ENCODE peak calls at places on chromosomes 5 and 9, in seven cellular contexts. One of them, this sample, is unnamed. For H3K4me1, the result is how much of the 10 kb centered on the place peaks cover.

GRCh38 chr5:168472329-168472728 is 13.9 kb upstream of the RARS1 start:
- DNase-seq in body of pancreas: peak
- DNase-seq in mesendoderm: peak
- DNase-seq in ovary: no peak
- DNase-seq in neuronal stem cell: no peak
- DNase-seq in suprapubic skin: no peak
- DNase-seq in esophagus squamous epithelium: no peak
- DNase-seq in this sample: no peak

GRCh38 chr9:137141050-137141810 is 2.3 kb downstream of the GRIN1 start:
- DNase-seq in body of pancreas: no peak
- DNase-seq in mesendoderm: no peak
- DNase-seq in ovary: no peak
- DNase-seq in neuronal stem cell: no peak
- DNase-seq in suprapubic skin: no peak
- DNase-seq in esophagus squamous epithelium: no peak
- DNase-seq in this sample: no peak

GRCh38 chr9:111253742-111254437 is 76.1 kb downstream of the OR2K2 start:
- DNase-seq in body of pancreas: peak
- DNase-seq in mesendoderm: no peak
- DNase-seq in ovary: no peak
- DNase-seq in neuronal stem cell: no peak
- DNase-seq in suprapubic skin: no peak
- DNase-seq in esophagus squamous epithelium: no peak
- DNase-seq in this sample: no peak

GRCh38 chr5:111299831-111300432 is 75.7 kb downstream of the CAMK4 start:
- DNase-seq in body of pancreas: no peak
- DNase-seq in mesendoderm: no peak
- DNase-seq in ovary: no peak
- DNase-seq in neuronal stem cell: no peak
- DNase-seq in suprapubic skin: no peak
- DNase-seq in esophagus squamous epithelium: no peak
- DNase-seq in this sample: no peak

GRCh38 chr5:78953092-78953800 is 31.9 kb downstream of the ARSB start:
- DNase-seq in body of pancreas: no peak
- DNase-seq in mesendoderm: no peak
- DNase-seq in ovary: no peak
- DNase-seq in neuronal stem cell: no peak
- DNase-seq in suprapubic skin: no peak
- DNase-seq in esophagus squamous epithelium: no peak
- DNase-seq in this sample: no peak

GRCh38 chr9:126203313-126203712 is 123.3 kb upstream of the MVB12B start:
- DNase-seq in body of pancreas: no peak
- DNase-seq in mesendoderm: peak
- DNase-seq in ovary: no peak
- DNase-seq in neuronal stem cell: no peak
- DNase-seq in suprapubic skin: no peak
- DNase-seq in esophagus squamous epithelium: no peak
- DNase-seq in this sample: no peak

GRCh38 chr9:89295400-89295799 is 15.6 kb upstream of the CKS2 start:
- DNase-seq in body of pancreas: no peak
- DNase-seq in mesendoderm: peak
- DNase-seq in ovary: no peak
- DNase-seq in neuronal stem cell: no peak
- DNase-seq in suprapubic skin: no peak
- DNase-seq in esophagus squamous epithelium: no peak
- DNase-seq in this sample: no peak

GRCh38 chr5:136030252-136030651 is 1.5 kb downstream of the TGFBI start:
- DNase-seq in body of pancreas: no peak
- DNase-seq in mesendoderm: no peak
- DNase-seq in ovary: no peak
- DNase-seq in neuronal stem cell: no peak
- DNase-seq in suprapubic skin: no peak
- DNase-seq in esophagus squamous epithelium: no peak
- DNase-seq in this sample: no peak

GRCh38 chr5:87156631-87157030 is 111.1 kb upstream of the RASA1 start:
- DNase-seq in body of pancreas: no peak
- DNase-seq in mesendoderm: no peak
- DNase-seq in ovary: no peak
- DNase-seq in neuronal stem cell: no peak
- DNase-seq in suprapubic skin: no peak
- DNase-seq in esophagus squamous epithelium: no peak
- DNase-seq in this sample: no peak

GRCh38 chr5:109688647-109688998 is 1.1 kb upstream of the MAN2A1 start:
- DNase-seq in body of pancreas: peak
- DNase-seq in mesendoderm: peak
- DNase-seq in ovary: no peak
- DNase-seq in neuronal stem cell: no peak
- DNase-seq in suprapubic skin: no peak
- DNase-seq in esophagus squamous epithelium: no peak
- DNase-seq in this sample: peak

GRCh38 chr5:116388564-116389258 is 185.9 kb downstream of the SEMA6A start:
- DNase-seq in body of pancreas: no peak
- DNase-seq in mesendoderm: peak
- DNase-seq in ovary: no peak
- DNase-seq in neuronal stem cell: no peak
- DNase-seq in suprapubic skin: no peak
- DNase-seq in esophagus squamous epithelium: no peak
- DNase-seq in this sample: no peak

GRCh38 chr5:126615286-126615685 is 14.5 kb downstream of the PHAX start:
- DNase-seq in body of pancreas: no peak
- DNase-seq in mesendoderm: no peak
- DNase-seq in ovary: no peak
- DNase-seq in neuronal stem cell: no peak
- DNase-seq in suprapubic skin: no peak
- DNase-seq in esophagus squamous epithelium: no peak
- DNase-seq in this sample: no peak

GRCh38 chr5:88923623-88924619 is 40.9 kb upstream of the MEF2C start:
- DNase-seq in body of pancreas: no peak
- DNase-seq in mesendoderm: no peak
- DNase-seq in ovary: no peak
- DNase-seq in neuronal stem cell: no peak
- DNase-seq in suprapubic skin: no peak
- DNase-seq in esophagus squamous epithelium: no peak
- DNase-seq in this sample: no peak

GRCh38 chr5:156759156-156759555 is 90.9 kb upstream of the PPP1R2B start:
- DNase-seq in body of pancreas: no peak
- DNase-seq in mesendoderm: no peak
- DNase-seq in ovary: no peak
- DNase-seq in neuronal stem cell: no peak
- DNase-seq in suprapubic skin: no peak
- DNase-seq in esophagus squamous epithelium: no peak
- DNase-seq in this sample: no peak

GRCh38 chr5:68087866-68088265 is 127.7 kb upstream of the PIK3R1 start:
- DNase-seq in body of pancreas: no peak
- DNase-seq in mesendoderm: no peak
- DNase-seq in ovary: peak
- DNase-seq in neuronal stem cell: no peak
- DNase-seq in suprapubic skin: no peak
- DNase-seq in esophagus squamous epithelium: no peak
- DNase-seq in this sample: no peak

GRCh38 chr9:137031904-137032639 is at the start of gene FUT7:
- DNase-seq in body of pancreas: no peak
- DNase-seq in mesendoderm: no peak
- DNase-seq in ovary: no peak
- DNase-seq in neuronal stem cell: no peak
- DNase-seq in suprapubic skin: no peak
- DNase-seq in esophagus squamous epithelium: no peak
- DNase-seq in this sample: peak

GRCh38 chr5:167096816-167097215 is 1194.6 kb upstream of the WWC1 start:
- DNase-seq in body of pancreas: no peak
- DNase-seq in mesendoderm: no peak
- DNase-seq in ovary: no peak
- DNase-seq in neuronal stem cell: no peak
- DNase-seq in suprapubic skin: no peak
- DNase-seq in esophagus squamous epithelium: no peak
- DNase-seq in this sample: no peak

DNA sequence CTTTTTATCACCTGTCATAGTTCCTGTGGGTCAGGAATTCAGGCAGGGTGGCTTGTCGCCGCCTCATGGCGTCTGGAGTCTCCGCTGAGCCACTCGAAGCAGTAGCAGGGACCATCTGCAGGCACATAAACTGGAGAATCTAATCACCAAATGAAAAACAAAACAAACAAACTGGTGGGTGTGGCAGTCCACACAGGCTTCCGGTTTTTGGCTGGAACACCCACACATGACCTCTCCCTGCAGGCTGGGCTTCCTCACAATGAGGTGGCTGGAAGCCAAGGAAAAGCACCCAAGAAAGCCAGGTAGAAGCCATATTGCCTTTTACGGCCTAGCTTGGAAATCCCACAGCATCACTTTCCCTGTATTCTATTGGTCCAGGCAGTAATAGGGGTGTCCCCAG is 197.0 kb downstream of the SYK start:
- DNase-seq in body of pancreas: no peak
- DNase-seq in mesendoderm: peak
- DNase-seq in ovary: no peak
- DNase-seq in neuronal stem cell: no peak
- DNase-seq in suprapubic skin: no peak
- DNase-seq in esophagus squamous epithelium: no peak
- DNase-seq in this sample: no peak
- H3K27ac ChIP-seq in body of pancreas: no peak
- H3K27ac ChIP-seq in mesendoderm: no peak
- H3K27ac ChIP-seq in ovary: no peak
- H3K27ac ChIP-seq in neuronal stem cell: no peak
- H3K27ac ChIP-seq in suprapubic skin: no peak
- H3K27ac ChIP-seq in esophagus squamous epithelium: no peak
- H3K27ac ChIP-seq in this sample: no peak

GRCh38 chr9:80976417-80976816 is 712.9 kb downstream of the TLE1 start:
- DNase-seq in body of pancreas: no peak
- DNase-seq in mesendoderm: no peak
- DNase-seq in ovary: no peak
- DNase-seq in neuronal stem cell: no peak
- DNase-seq in suprapubic skin: no peak
- DNase-seq in esophagus squamous epithelium: no peak
- DNase-seq in this sample: no peak
- H3K4me1 ChIP-seq in body of pancreas: under half
- H3K4me1 ChIP-seq in mesendoderm: under half
- H3K4me1 ChIP-seq in ovary: under half
- H3K4me1 ChIP-seq in neuronal stem cell: under half
- H3K4me1 ChIP-seq in suprapubic skin: under half
- H3K4me1 ChIP-seq in esophagus squamous epithelium: under half
- H3K4me1 ChIP-seq in this sample: under half

GRCh38 chr5:14157494-14157782 is 14.3 kb downstream of the TRIO start:
- DNase-seq in body of pancreas: no peak
- DNase-seq in mesendoderm: no peak
- DNase-seq in ovary: no peak
- DNase-seq in neuronal stem cell: no peak
- DNase-seq in suprapubic skin: no peak
- DNase-seq in esophagus squamous epithelium: no peak
- DNase-seq in this sample: no peak
- H3K27ac ChIP-seq in body of pancreas: no peak
- H3K27ac ChIP-seq in mesendoderm: no peak
- H3K27ac ChIP-seq in ovary: no peak
- H3K27ac ChIP-seq in neuronal stem cell: no peak
- H3K27ac ChIP-seq in suprapubic skin: no peak
- H3K27ac ChIP-seq in esophagus squamous epithelium: peak
- H3K27ac ChIP-seq in this sample: peak

DNA sequence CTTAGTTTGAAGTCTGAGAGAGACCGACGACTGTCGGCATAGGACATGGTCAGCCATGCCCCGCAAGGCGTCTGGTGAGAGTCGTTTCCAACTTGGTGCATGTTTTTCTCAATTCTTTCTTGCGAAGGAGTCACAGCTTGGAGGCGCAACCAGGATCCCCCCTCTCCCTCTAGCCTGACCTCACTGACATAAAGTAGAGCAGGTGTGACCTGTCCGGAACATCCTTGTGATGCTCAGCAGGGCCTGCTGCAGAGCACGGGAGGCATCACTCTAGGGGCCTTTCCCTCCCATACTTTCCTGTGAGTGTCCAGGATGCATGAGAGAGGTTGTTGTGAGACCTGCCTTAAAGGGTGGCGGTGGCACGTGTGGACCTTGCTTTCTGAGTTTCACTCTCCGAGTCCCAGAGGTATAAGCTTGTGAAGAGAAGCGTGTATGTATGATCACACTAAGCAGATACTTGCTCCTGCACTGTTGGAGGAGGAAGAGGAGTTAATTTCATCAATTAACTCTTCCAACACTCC is 5.0 kb downstream of the TENT4A start:
- DNase-seq in body of pancreas: no peak
- DNase-seq in mesendoderm: no peak
- DNase-seq in ovary: no peak
- DNase-seq in neuronal stem cell: no peak
- DNase-seq in suprapubic skin: no peak
- DNase-seq in esophagus squamous epithelium: no peak
- DNase-seq in this sample: no peak
- H3K4me1 ChIP-seq in body of pancreas: half or more
- H3K4me1 ChIP-seq in mesendoderm: under half
- H3K4me1 ChIP-seq in ovary: under half
- H3K4me1 ChIP-seq in neuronal stem cell: under half
- H3K4me1 ChIP-seq in suprapubic skin: half or more
- H3K4me1 ChIP-seq in esophagus squamous epithelium: half or more
- H3K4me1 ChIP-seq in this sample: under half

GRCh38 chr5:53820119-53820801 is 259.8 kb downstream of the NDUFS4 start:
- DNase-seq in body of pancreas: no peak
- DNase-seq in mesendoderm: no peak
- DNase-seq in ovary: no peak
- DNase-seq in neuronal stem cell: no peak
- DNase-seq in suprapubic skin: no peak
- DNase-seq in esophagus squamous epithelium: no peak
- DNase-seq in this sample: no peak

GRCh38 chr5:53815471-53815870 is 255.0 kb downstream of the NDUFS4 start:
- DNase-seq in body of pancreas: no peak
- DNase-seq in mesendoderm: peak
- DNase-seq in ovary: no peak
- DNase-seq in neuronal stem cell: no peak
- DNase-seq in suprapubic skin: no peak
- DNase-seq in esophagus squamous epithelium: no peak
- DNase-seq in this sample: no peak

GRCh38 chr5:53819482-53819881 is 259.0 kb downstream of the NDUFS4 start:
- DNase-seq in body of pancreas: no peak
- DNase-seq in mesendoderm: peak
- DNase-seq in ovary: no peak
- DNase-seq in neuronal stem cell: no peak
- DNase-seq in suprapubic skin: no peak
- DNase-seq in esophagus squamous epithelium: no peak
- DNase-seq in this sample: no peak

GRCh38 chr5:53817183-53817582 is 256.7 kb downstream of the NDUFS4 start:
- DNase-seq in body of pancreas: no peak
- DNase-seq in mesendoderm: no peak
- DNase-seq in ovary: no peak
- DNase-seq in neuronal stem cell: no peak
- DNase-seq in suprapubic skin: no peak
- DNase-seq in esophagus squamous epithelium: no peak
- DNase-seq in this sample: no peak

DNA sequence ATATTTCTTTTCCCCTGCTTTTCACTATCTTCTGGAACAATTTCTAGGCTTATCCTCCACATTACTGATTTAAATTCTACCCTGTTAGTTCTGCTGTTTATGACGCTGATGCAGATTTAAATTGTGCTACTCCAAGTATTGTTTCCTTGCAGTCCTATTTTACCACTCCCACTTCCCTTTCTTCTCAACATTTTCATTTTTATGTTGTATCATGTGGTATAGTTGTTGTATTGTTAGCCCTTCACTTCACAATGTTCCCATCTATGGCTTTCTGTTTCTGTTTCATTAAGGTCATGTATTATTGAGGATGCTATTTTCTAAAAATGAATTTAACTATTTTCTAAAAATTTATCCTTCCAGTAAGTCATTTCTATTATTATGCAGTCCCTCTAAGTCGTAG is 254.4 kb downstream of the NDUFS4 start:
- DNase-seq in body of pancreas: no peak
- DNase-seq in mesendoderm: no peak
- DNase-seq in ovary: no peak
- DNase-seq in neuronal stem cell: no peak
- DNase-seq in suprapubic skin: no peak
- DNase-seq in esophagus squamous epithelium: no peak
- DNase-seq in this sample: no peak
- H3K27ac ChIP-seq in body of pancreas: no peak
- H3K27ac ChIP-seq in mesendoderm: no peak
- H3K27ac ChIP-seq in ovary: no peak
- H3K27ac ChIP-seq in neuronal stem cell: no peak
- H3K27ac ChIP-seq in suprapubic skin: no peak
- H3K27ac ChIP-seq in esophagus squamous epithelium: no peak
- H3K27ac ChIP-seq in this sample: no peak

This sample was measured in small intestine.